ENCODE peak calls at places on chromosomes 5 and 9, in nine cellular contexts. Y, K, V, R, N, P, U, E and Q are unnamed samples.

GRCh38 chr9:14690986-14691730 is 2.1 kb downstream of the ZDHHC21 start:
- DNase-seq in Y (no peak), K (no peak), V (peak; percentile 34), R (no peak), N (no peak), P (no peak), U (no peak), E (no peak), Q (no peak)

GRCh38 chr9:69805962-69806633 is 14.5 kb upstream of the CFAP95 start:
- DNase-seq in Y (no peak), K (no peak), V (no peak), R (no peak), N (no peak), P (no peak), U (no peak), E (no peak), Q (no peak)

GRCh38 chr5:27639005-27639612 is 600.7 kb upstream of the CDH9 start:
- DNase-seq in Y (no peak), K (no peak), V (no peak), R (peak; percentile 52), N (no peak), P (peak; percentile 4), U (no peak), E (no peak), Q (no peak)

GRCh38 chr5:32504923-32505596 is 60.5 kb upstream of the ZFR start:
- DNase-seq in Y (peak; percentile 45), K (no peak), V (peak; percentile 83), R (peak; percentile 50), N (peak; percentile 87), P (no peak), U (no peak), E (peak; percentile 33), Q (no peak)

GRCh38 chr9:133527444-133527920 is 2.7 kb upstream of the MYMK start:
- DNase-seq in Y (no peak), K (no peak), V (no peak), R (peak; percentile 58), N (no peak), P (no peak), U (no peak), E (no peak), Q (no peak)

GRCh38 chr9:108634164-108634563 is 221.6 kb downstream of the ACTL7B start:
- DNase-seq in Y (no peak), K (no peak), V (peak; percentile 83), R (no peak), N (peak; percentile 66), P (peak; percentile 24), U (no peak), E (no peak), Q (no peak)

GRCh38 chr5:376951-377325 is 55.4 kb downstream of the AHRR start:
- DNase-seq in Y (no peak), K (peak; percentile 50), V (no peak), R (no peak), N (no peak), P (no peak), U (no peak), E (no peak), Q (no peak)

GRCh38 chr9:133490865-133491655 is 12.2 kb upstream of the SLC2A6 start:
- DNase-seq in Y (no peak), K (no peak), V (no peak), R (no peak), N (no peak), P (no peak), U (no peak), E (no peak), Q (peak; percentile 36)

GRCh38 chr5:40021007-40021406 is 596.2 kb upstream of the DAB2 start:
- DNase-seq in Y (no peak), K (no peak), V (no peak), R (no peak), N (no peak), P (no peak), U (no peak), E (no peak), Q (no peak)

GRCh38 chr5:96962540-96962991 is 26.7 kb downstream of the LNPEP start:
- DNase-seq in Y (no peak), K (no peak), V (no peak), R (no peak), N (no peak), P (no peak), U (no peak), E (no peak), Q (no peak)

GRCh38 chr9:19156026-19156474 is 28.8 kb upstream of the PLIN2 start:
- DNase-seq in Y (no peak), K (no peak), V (no peak), R (no peak), N (no peak), P (no peak), U (no peak), E (no peak), Q (no peak)

GRCh38 chr9:97737429-97737828 is 40.3 kb upstream of the XPA start:
- DNase-seq in Y (peak; percentile 53), K (no peak), V (peak; percentile 14), R (peak; percentile 84), N (peak; percentile 31), P (peak; percentile 44), U (no peak), E (no peak), Q (no peak)

GRCh38 chr9:112278152-112278551 is 55.3 kb downstream of the PTBP3 start:
- DNase-seq in Y (no peak), K (no peak), V (no peak), R (no peak), N (no peak), P (no peak), U (no peak), E (no peak), Q (no peak)

GRCh38 chr9:124776952-124777645 is at the start of gene OLFML2A:
- DNase-seq in Y (no peak), K (peak; percentile 69), V (peak; percentile 50), R (peak; percentile 87), N (peak; percentile 50), P (peak; percentile 41), U (peak; percentile 53), E (peak; percentile 62), Q (no peak)

GRCh38 chr5:130102995-130103394 is 198.7 kb downstream of the CHSY3 start:
- DNase-seq in Y (no peak), K (no peak), V (no peak), R (no peak), N (no peak), P (no peak), U (no peak), E (no peak), Q (no peak)

GRCh38 chr5:113487779-113488644 is at the start of gene MCC:
- DNase-seq in Y (peak; percentile 69), K (peak; percentile 71), V (peak; percentile 95), R (peak; percentile 97), N (peak; percentile 87), P (peak; percentile 71), U (peak; percentile 50), E (peak; percentile 86), Q (peak; percentile 75)

GRCh38 chr9:85223506-85224108 is 518.1 kb downstream of the AGTPBP1 start:
- DNase-seq in Y (no peak), K (no peak), V (peak; percentile 75), R (no peak), N (peak; percentile 40), P (no peak), U (no peak), E (no peak), Q (no peak)

GRCh38 chr5:59564895-59565294 is 328.6 kb downstream of the PDE4D start:
- DNase-seq in Y (no peak), K (no peak), V (no peak), R (no peak), N (no peak), P (no peak), U (no peak), E (no peak), Q (no peak)

GRCh38 chr5:10289353-10289752 is 18.3 kb downstream of the CMBL start:
- DNase-seq in Y (no peak), K (peak; percentile 2), V (peak; percentile 66), R (no peak), N (no peak), P (no peak), U (no peak), E (no peak), Q (no peak)